ENCODE peak calls at places on chromosomes 1 and 21, in four cellular contexts. A is esophagus muscularis mucosa, Z is prostate gland, P is A549. Q is an unnamed sample.

GRCh38 chr21:22223385-22223784 is 1225.2 kb downstream of the NCAM2 start:
- DNase-seq in Z (no peak), P (no peak), A (no peak), Q (no peak)

GRCh38 chr1:10387611-10388386 is 11.1 kb upstream of the PGD start:
- DNase-seq in A (no peak), P (peak), Z (no peak), Q (no peak)

GRCh38 chr1:201191723-201192477 is 1.3 kb downstream of the IGFN1 start:
- DNase-seq in A (no peak), Z (no peak), P (peak), Q (no peak)

GRCh38 chr1:218823291-218823900 is 350.3 kb upstream of the LYPLAL1 start:
- DNase-seq in A (no peak), P (peak), Z (no peak), Q (no peak)

GRCh38 chr1:67579623-67580394 is 105.2 kb upstream of the GADD45A start:
- DNase-seq in P (no peak), Z (no peak), A (no peak), Q (no peak)

GRCh38 chr21:45226540-45227326 is 61.0 kb downstream of the POFUT2 start:
- DNase-seq in P (no peak), A (no peak), Z (no peak), Q (no peak)

GRCh38 chr1:25944986-25945385 is 38.8 kb upstream of the STMN1 start:
- DNase-seq in Z (no peak), P (no peak), A (no peak), Q (no peak)

GRCh38 chr1:55244476-55245109 is 29.4 kb upstream of the USP24 start:
- DNase-seq in Z (no peak), A (no peak), P (no peak), Q (peak)

GRCh38 chr21:44872568-44873355 is 728 bp downstream of the PTTG1IP start:
- DNase-seq in P (no peak), A (no peak), Z (peak), Q (peak)

GRCh38 chr1:81912383-81912782 is 111.6 kb downstream of the ADGRL2 start:
- DNase-seq in Z (no peak), P (no peak), A (no peak), Q (no peak)

GRCh38 chr1:162013289-162013688 is 10.4 kb downstream of the OLFML2B start:
- DNase-seq in Z (no peak), A (no peak), P (no peak), Q (no peak)

GRCh38 chr1:54685335-54685905 is 30.2 kb upstream of the TTC4 start:
- DNase-seq in Z (no peak), A (no peak), P (no peak), Q (no peak)

GRCh38 chr1:228108055-228108690 is 926 bp downstream of the MRPL55 start:
- DNase-seq in P (no peak), A (no peak), Z (no peak), Q (no peak)

GRCh38 chr1:228110536-228110935 is 1.4 kb upstream of the MRPL55 start:
- DNase-seq in Z (no peak), P (no peak), A (no peak), Q (no peak)

GRCh38 chr1:228109962-228110488 is 926 bp upstream of the MRPL55 start:
- DNase-seq in Z (no peak), A (no peak), P (no peak), Q (peak)

GRCh38 chr1:228108742-228109072 is 392 bp downstream of the MRPL55 start:
- DNase-seq in P (no peak), Z (no peak), A (no peak), Q (no peak)

GRCh38 chr1:228109073-228109961 is at the start of gene MRPL55:
- DNase-seq in A (peak), P (peak), Z (peak), Q (peak)
- TF ChIP-seq POLR2A in A (peak), P (peak), Z (peak), Q (peak)

GRCh38 chr1:182095946-182096345 is 34.4 kb upstream of the ZNF648 start:
- DNase-seq in P (no peak), Z (no peak), A (no peak), Q (no peak)

GRCh38 chr1:182107218-182107617 is 45.7 kb upstream of the ZNF648 start:
- DNase-seq in A (peak), P (peak), Z (no peak), Q (peak)

GRCh38 chr1:182098301-182098700 is 36.8 kb upstream of the ZNF648 start:
- DNase-seq in A (no peak), P (no peak), Z (no peak), Q (no peak)

GRCh38 chr1:182102042-182102416 is 40.5 kb upstream of the ZNF648 start:
- DNase-seq in Z (no peak), P (no peak), A (peak), Q (no peak)

DNA sequence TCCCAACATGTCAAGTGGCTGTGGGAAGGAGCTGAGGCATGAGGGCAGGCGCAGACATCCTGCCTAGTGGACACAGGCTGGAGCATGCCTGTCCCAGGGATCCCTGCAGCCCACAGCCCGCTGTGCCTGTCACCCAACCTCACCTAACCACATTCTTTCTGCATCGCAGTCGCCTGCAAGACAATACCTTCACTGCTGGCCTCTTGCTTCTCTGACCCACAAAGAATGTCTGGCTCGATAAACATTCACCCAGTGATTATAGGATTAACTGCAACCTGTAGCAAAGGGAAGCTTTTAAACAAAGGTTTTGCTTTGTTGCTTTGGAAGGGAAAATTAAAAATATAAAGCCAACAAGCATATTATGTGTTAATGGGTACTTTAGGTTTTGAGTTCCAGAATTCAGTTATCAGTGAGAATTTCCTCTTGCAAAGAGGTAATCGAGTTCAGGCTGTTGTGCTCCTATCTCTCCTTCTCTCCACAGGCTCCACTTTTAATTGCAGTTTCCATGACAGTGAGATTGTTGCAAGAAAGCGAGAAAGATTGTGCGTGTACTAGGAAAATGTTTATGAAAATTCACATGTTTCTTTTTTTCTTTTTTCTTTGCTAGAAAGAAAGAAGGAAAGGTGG is 40.0 kb upstream of the ZNF648 start:
- DNase-seq in Z (peak), A (peak), P (no peak), Q (no peak)
- TF ChIP-seq POLR2A in Z (no peak), A (no peak), P (no peak), Q (no peak)

GRCh38 chr1:182357913-182358312 is 33.7 kb downstream of the GLUL start:
- DNase-seq in Z (no peak), A (no peak), P (no peak), Q (no peak)
- TF ChIP-seq POLR2A in Z (no peak), A (no peak), P (no peak), Q (no peak)

DNA sequence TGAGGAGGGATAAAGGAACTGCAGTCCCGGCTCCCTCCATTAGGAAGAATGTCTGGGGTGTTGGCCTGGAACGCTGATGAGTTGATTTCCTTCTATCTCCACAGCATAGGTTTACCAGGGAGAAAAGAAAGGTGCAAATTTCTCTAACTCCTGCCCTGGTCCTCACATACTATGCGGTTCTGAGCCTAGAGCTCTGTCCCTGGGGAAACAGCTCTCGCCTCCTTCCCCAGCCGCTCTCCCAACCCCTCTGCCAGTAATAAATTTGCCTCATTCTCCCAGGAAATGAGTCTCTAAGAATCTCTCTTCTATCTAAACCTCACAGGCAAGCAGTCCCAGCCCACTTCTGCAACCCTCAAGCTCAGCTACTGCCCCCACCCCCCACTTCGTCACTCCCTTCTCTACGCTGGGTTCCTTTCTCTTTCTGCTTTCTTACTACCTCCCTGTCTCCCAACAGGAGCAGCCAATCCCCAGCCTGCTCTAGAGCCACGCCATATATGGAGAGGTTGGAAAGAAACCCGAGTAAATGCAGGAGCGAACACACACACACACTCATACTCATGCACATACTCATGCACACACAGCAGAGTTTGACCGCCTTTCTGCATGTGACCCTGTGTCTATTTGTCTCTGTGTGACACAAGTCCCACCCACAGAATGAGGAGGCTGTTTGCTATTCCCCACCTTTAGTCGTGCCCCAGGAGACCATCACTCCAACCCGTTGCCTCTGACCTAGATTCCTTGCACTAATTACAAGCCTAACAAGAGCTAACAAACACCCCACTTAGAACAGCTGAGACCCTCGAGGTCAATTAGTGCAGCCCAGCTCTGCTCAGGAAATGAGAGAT is 13.4 kb downstream of the PLEKHO1 start:
- DNase-seq in P (peak), Z (peak), A (peak), Q (peak)
- TF ChIP-seq POLR2A in P (no peak), Z (peak), A (no peak), Q (no peak)

GRCh38 chr1:6471969-6472368 is 6.0 kb upstream of the TNFRSF25 start:
- DNase-seq in P (no peak), A (no peak), Z (peak), Q (no peak)
- TF ChIP-seq POLR2A in P (no peak), A (no peak), Z (no peak), Q (no peak)

DNA sequence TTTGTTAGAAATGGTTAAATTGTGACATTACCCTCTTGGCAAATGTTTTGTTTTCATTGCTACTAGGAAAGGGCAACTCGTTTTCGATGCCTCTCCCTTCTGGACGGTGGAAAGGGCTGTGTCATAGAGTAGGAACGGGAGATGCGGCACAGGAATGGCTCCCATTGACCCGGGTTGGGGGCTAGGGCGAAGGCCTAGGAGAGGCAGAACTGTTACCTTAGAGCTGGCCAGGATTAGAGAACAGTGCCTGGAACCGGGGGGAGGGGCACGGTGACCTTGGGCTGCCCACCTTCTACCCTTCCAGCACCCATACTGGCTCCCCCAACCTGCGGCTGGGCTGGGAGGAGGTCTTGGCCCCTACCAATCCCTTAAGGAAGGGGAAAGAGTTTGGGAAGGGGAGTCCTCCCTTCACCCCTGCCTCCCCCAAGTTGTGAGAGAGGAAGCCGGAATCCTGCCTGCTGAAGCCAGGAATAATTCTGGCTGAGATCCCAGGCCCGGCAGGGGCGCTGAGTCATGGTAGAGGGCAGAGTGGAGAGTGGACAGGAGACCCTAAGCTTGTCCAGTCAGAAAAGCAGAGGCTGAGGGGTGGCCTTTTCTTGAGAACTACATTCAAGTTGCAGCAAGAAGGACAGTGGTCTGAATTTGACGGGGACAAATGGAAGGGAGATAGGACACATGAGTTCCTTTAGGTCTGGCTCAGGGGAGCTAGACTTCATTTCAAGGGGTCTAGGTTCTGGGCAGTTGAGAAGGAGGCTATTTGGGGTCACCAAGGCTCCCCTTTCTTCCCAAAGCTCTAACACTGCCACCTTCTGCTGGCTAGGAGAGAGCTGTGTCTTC is 8.2 kb downstream of the LMNA start:
- DNase-seq in A (no peak), P (peak), Z (peak), Q (no peak)
- TF ChIP-seq POLR2A in A (no peak), P (no peak), Z (peak), Q (no peak)

Q was measured in erythroblast.